ENCODE peak calls at places on chromosomes 6 and 20, in nine cellular contexts. Y, D, O, E, T, F, G, X and K are unnamed samples.
A peak's percentile ranks its signal among the peaks of the same experiment; 100 is the strongest.

GRCh38 chr6:23027281-23027680 is 457.9 kb downstream of the HDGFL1 start:
- DNase-seq in Y (no peak), D (no peak), O (no peak), E (no peak), T (no peak), F (peak; percentile 7), G (no peak), X (no peak), K (no peak)

GRCh38 chr20:6030453-6031080 is 23.3 kb downstream of the LRRN4 start:
- DNase-seq in Y (no peak), D (no peak), O (no peak), E (no peak), T (no peak), F (no peak), G (no peak), X (no peak), K (no peak)

GRCh38 chr20:37378785-37379598 is 33.1 kb downstream of the SRC start:
- DNase-seq in Y (peak; percentile 57), D (no peak), O (peak; percentile 69), E (peak; percentile 30), T (peak; percentile 30), F (peak; percentile 7), G (peak; percentile 62), X (no peak), K (no peak)

GRCh38 chr6:127115032-127115661 is 3.3 kb upstream of the RSPO3 start:
- DNase-seq in Y (no peak), D (no peak), O (no peak), E (no peak), T (no peak), F (no peak), G (peak; percentile 40), X (no peak), K (no peak)

GRCh38 chr20:34716921-34717229 is 12.7 kb downstream of the TP53INP2 start:
- DNase-seq in Y (no peak), D (no peak), O (no peak), E (no peak), T (no peak), F (no peak), G (no peak), X (no peak), K (no peak)

GRCh38 chr6:31033075-31033474 is 22.8 kb downstream of the MUC22 start:
- DNase-seq in Y (no peak), D (no peak), O (no peak), E (no peak), T (no peak), F (no peak), G (no peak), X (no peak), K (no peak)

GRCh38 chr20:13008761-13009681 is at the start of gene SPTLC3:
- DNase-seq in Y (peak; percentile 57), D (no peak), O (peak; percentile 81), E (peak; percentile 57), T (no peak), F (no peak), G (peak; percentile 33), X (peak; percentile 15), K (peak; percentile 54)

GRCh38 chr6:5012531-5012930 is 8.7 kb upstream of the RPP40 start:
- DNase-seq in Y (peak; percentile 33), D (no peak), O (no peak), E (no peak), T (no peak), F (no peak), G (peak; percentile 17), X (no peak), K (no peak)

GRCh38 chr20:15862178-15862577 is 711.1 kb downstream of the KIF16B start:
- DNase-seq in Y (no peak), D (no peak), O (peak; percentile 24), E (no peak), T (no peak), F (no peak), G (no peak), X (no peak), K (no peak)

GRCh38 chr20:15863735-15864134 is 709.5 kb downstream of the KIF16B start:
- DNase-seq in Y (no peak), D (no peak), O (no peak), E (no peak), T (no peak), F (no peak), G (no peak), X (no peak), K (no peak)

GRCh38 chr20:15867017-15867416 is 706.2 kb downstream of the KIF16B start:
- DNase-seq in Y (no peak), D (no peak), O (no peak), E (no peak), T (no peak), F (no peak), G (no peak), X (no peak), K (no peak)

GRCh38 chr20:15865553-15865952 is 707.7 kb downstream of the KIF16B start:
- DNase-seq in Y (no peak), D (no peak), O (no peak), E (no peak), T (no peak), F (no peak), G (no peak), X (no peak), K (no peak)

GRCh38 chr20:15867899-15868298 is 705.3 kb downstream of the KIF16B start:
- DNase-seq in Y (no peak), D (no peak), O (peak; percentile 44), E (no peak), T (no peak), F (peak; percentile 34), G (no peak), X (no peak), K (no peak)
- TF ChIP-seq CTCF in Y (no peak), D (no peak), O (peak; percentile 58), E (no peak), T (no peak), F (peak; percentile 83), G (no peak), X (peak; percentile 53), K (no peak)

GRCh38 chr6:159759645-159760044 is 2.2 kb upstream of the ACAT2 start:
- DNase-seq in Y (no peak), D (no peak), O (no peak), E (no peak), T (no peak), F (no peak), G (no peak), X (no peak), K (no peak)

GRCh38 chr6:159756508-159756907 is 5.3 kb upstream of the ACAT2 start:
- DNase-seq in Y (no peak), D (no peak), O (no peak), E (no peak), T (no peak), F (no peak), G (no peak), X (no peak), K (no peak)

GRCh38 chr6:159760602-159761057 is 1.2 kb upstream of the ACAT2 start:
- DNase-seq in Y (peak; percentile 80), D (no peak), O (peak; percentile 37), E (no peak), T (no peak), F (no peak), G (peak; percentile 68), X (peak; percentile 63), K (peak; percentile 66)

GRCh38 chr6:159761135-159761872 is 541 bp upstream of the ACAT2 start:
- DNase-seq in Y (peak; percentile 26), D (no peak), O (peak; percentile 11), E (peak; percentile 57), T (peak; percentile 33), F (peak; percentile 30), G (peak; percentile 21), X (no peak), K (no peak)

DNA sequence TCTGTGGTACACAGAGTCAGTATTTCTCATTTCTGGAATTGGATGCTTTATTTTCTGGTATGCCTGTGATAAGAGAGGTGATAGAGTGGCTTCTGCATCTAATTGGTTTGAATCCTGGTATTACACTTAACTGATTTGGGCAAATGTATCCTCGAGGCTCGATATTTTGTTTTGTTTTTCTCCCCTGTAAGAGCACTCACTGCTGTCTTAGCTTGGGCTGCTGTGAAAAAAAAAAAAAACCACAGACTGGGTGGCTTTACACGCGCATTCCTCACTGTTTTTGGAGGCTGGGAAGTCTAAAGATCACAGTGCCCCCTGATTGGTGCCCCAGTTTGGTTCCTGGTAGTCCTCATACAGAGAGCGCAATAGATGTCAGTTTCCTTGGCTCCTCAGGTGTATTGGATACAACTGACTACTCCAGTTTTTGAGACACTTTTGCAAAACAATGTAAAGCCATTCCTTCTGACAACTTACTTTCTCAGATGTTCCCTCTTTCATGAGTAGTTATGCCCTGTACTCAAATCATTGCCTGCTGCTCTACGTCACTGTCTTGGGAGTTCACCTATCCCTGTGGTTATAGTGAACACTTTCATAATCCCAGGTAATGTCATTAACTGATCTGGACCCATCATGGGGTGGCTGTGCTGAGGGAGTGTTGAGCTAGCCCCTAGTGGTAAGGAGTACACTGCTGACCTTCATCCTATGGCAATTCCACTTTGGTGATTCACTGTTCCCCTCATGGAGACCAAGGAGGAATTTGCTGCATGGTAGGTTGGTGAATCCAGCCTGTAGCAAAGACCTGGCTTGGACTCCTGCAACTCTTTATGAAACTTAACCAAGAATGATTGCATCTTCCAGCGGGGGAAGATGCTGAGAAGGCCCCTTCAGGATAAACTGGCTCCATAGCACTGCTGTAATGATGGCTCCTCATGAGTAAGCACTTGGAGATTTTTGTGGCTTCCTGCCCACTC is 3.5 kb upstream of the ACAT2 start:
- DNase-seq in Y (peak; percentile 41), D (no peak), O (peak; percentile 54), E (no peak), T (no peak), F (no peak), G (peak; percentile 66), X (no peak), K (peak; percentile 48)
- TF ChIP-seq CTCF in Y (peak; percentile 4), D (no peak), O (peak; percentile 27), E (no peak), T (no peak), F (peak; percentile 29), G (peak; percentile 28), X (peak; percentile 39), K (peak; percentile 32)

DNA sequence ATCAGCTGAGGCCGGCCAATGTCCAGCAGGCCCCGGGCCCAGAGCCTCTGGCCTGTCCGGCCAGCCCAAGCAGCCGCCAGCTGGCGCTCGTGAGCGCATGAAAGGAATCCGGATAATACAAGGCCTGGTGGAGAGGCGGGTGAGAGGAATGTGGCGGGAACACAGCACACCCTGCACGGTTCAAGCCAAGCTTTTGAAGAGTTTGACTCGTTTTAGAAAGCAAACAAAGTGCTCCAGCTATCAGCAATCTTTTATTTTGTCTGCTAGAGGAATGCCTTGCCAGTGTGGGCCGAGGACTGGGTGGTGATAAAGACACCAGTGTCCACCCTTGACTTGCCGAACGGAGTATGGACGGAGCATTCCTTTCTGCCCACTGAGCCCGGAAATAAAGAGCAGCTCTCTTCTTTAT is 9.3 kb upstream of the NEDD9 start:
- DNase-seq in Y (peak; percentile 63), D (no peak), O (no peak), E (no peak), T (peak; percentile 69), F (no peak), G (peak; percentile 58), X (peak; percentile 38), K (no peak)
- TF ChIP-seq CTCF in Y (peak; percentile 75), D (no peak), O (no peak), E (no peak), T (peak; percentile 48), F (no peak), G (peak; percentile 80), X (peak; percentile 94), K (peak; percentile 33)

DNA sequence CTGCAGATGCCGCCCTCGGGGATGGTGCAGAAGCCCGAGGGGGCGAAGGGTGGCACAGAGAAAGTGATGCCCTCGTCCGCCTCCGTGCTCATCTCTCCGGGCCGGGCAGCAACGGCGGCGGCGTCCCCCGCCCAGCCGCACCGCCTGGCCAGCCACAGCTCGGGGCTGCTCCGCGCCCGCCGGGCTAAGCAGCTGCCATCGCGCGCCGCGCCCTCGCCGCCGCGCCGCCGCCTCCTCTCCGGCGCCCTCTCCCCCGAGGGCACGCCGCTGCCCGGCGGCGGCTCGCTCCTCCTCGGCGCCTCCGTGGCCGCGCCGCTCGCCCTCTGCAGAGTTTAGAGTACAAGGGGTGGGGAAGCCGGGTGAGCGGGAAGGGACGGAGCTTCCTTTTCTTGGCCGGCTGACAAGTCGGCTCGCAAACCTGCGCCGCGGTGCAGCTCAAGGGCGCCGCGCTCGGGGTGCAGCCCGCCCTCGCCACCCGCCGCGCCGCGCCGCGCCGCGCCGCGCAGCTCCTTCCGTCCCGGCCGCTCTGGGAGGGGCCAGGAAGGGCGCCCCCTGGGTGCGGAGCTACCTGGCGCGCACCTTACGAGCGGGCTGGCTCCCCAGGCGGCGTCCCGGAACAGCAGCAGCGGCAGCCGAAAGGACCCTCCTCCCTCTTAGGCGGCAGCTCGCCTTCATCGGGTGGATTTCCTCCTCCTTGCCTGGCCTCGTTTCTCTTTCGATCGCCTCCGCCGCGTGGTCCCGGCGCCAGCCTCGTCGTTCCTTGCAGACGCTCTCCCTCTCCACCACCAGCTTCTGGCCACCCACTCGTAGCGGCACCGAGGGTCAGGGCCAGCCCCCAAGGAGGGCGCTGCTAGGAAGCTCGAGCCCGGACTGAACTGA is at the start of gene MAP3K5:
- DNase-seq in Y (peak; percentile 86), D (peak; percentile 93), O (peak; percentile 81), E (peak; percentile 96), T (peak; percentile 91), F (peak; percentile 80), G (peak; percentile 86), X (no peak), K (no peak)
- TF ChIP-seq CTCF in Y (peak; percentile 29), D (peak; percentile 44), O (no peak), E (peak; percentile 32), T (peak; percentile 26), F (peak; percentile 24), G (peak; percentile 41), X (peak; percentile 33), K (peak; percentile 48)